ENCODE peak calls at places on chromosomes 5 and 9, in seven cellular contexts. H is H54; A is type B pancreatic cell; O is RKO; X is activated CD4-positive, alpha-beta T cell treated with anti-CD3 and anti-CD28 coated beads for 24 hours; G is T follicular helper cell; L is neural progenitor cell. Z is an unnamed sample.

GRCh38 chr9:96618209-96619108 is 1.2 kb downstream of the CDC14B start:
- DNase-seq in H (peak; percentile 96), A (no peak), O (peak; percentile 78), X (no peak), G (no peak), L (peak; percentile 47), Z (no peak)

GRCh38 chr9:4126184-4126865 is 173.5 kb downstream of the GLIS3 start:
- DNase-seq in H (peak; percentile 25), A (no peak), O (peak; percentile 34), X (no peak), G (no peak), L (no peak), Z (no peak)

GRCh38 chr5:150142189-150142788 is 13.4 kb downstream of the PDGFRB start:
- DNase-seq in H (no peak), A (no peak), O (no peak), X (no peak), G (no peak), L (no peak), Z (no peak)

GRCh38 chr5:173772407-173773059 is 115.6 kb upstream of the CPEB4 start:
- DNase-seq in H (no peak), A (no peak), O (no peak), X (no peak), G (no peak), L (no peak), Z (no peak)

GRCh38 chr9:125747053-125747764 is at the start of gene PBX3:
- DNase-seq in H (peak; percentile 56), A (peak; percentile 73), O (peak; percentile 71), X (peak; percentile 14), G (peak; percentile 42), L (peak; percentile 86), Z (no peak)

GRCh38 chr5:3671366-3671765 is 75.7 kb downstream of the IRX1 start:
- DNase-seq in H (no peak), A (no peak), O (no peak), X (no peak), G (no peak), L (no peak), Z (no peak)

GRCh38 chr9:107784235-107784958 is 294.8 kb upstream of the KLF4 start:
- DNase-seq in H (peak; percentile 60), A (no peak), O (no peak), X (no peak), G (no peak), L (no peak), Z (peak; percentile 80)

GRCh38 chr5:79560774-79561524 is 47.0 kb upstream of the HOMER1 start:
- DNase-seq in H (no peak), A (no peak), O (peak; percentile 49), X (peak; percentile 22), G (no peak), L (no peak), Z (no peak)

GRCh38 chr5:54520438-54520846 is 2.9 kb downstream of the SNX18 start:
- DNase-seq in H (no peak), A (no peak), O (no peak), X (no peak), G (no peak), L (no peak), Z (no peak)

GRCh38 chr5:123546657-123547056 is 34.7 kb downstream of the CSNK1G3 start:
- DNase-seq in H (no peak), A (no peak), O (no peak), X (no peak), G (no peak), L (no peak), Z (no peak)

GRCh38 chr9:109417054-109417453 is 81.1 kb downstream of the PTPN3 start:
- DNase-seq in H (no peak), A (no peak), O (no peak), X (no peak), G (no peak), L (no peak), Z (no peak)

GRCh38 chr5:149175346-149176113 is 34.2 kb downstream of the ABLIM3 start:
- DNase-seq in H (no peak), A (no peak), O (no peak), X (no peak), G (no peak), L (no peak), Z (no peak)

GRCh38 chr9:83451308-83451707 is 86.9 kb downstream of the FRMD3 start:
- DNase-seq in H (peak; percentile 33), A (no peak), O (no peak), X (no peak), G (no peak), L (no peak), Z (no peak)